ENCODE peak calls at places on chromosomes 1 and 21, in four cellular contexts. One of them, this sample, is unnamed.

GRCh38 chr1:224707849-224708725 is 92.0 kb downstream of the CNIH3 start:
- DNase-seq in lower leg skin: no peak
- DNase-seq in stimulated activated CD4-positive, alpha-beta T cell treated with anti-CD3 and anti-CD28 coated beads, Interleukin-15, amount 100 ng/mL, for 24 hours: no peak
- DNase-seq in CD8-positive, alpha-beta T cell: no peak
- DNase-seq in this sample: no peak

GRCh38 chr21:35578831-35579470 is 481.4 kb downstream of the SETD4 start:
- DNase-seq in lower leg skin: no peak
- DNase-seq in stimulated activated CD4-positive, alpha-beta T cell treated with anti-CD3 and anti-CD28 coated beads, Interleukin-15, amount 100 ng/mL, for 24 hours: peak; percentile 32
- DNase-seq in CD8-positive, alpha-beta T cell: no peak
- DNase-seq in this sample: no peak

GRCh38 chr1:42831273-42831672 is 14.1 kb upstream of the SVBP start:
- DNase-seq in lower leg skin: no peak
- DNase-seq in stimulated activated CD4-positive, alpha-beta T cell treated with anti-CD3 and anti-CD28 coated beads, Interleukin-15, amount 100 ng/mL, for 24 hours: no peak
- DNase-seq in CD8-positive, alpha-beta T cell: no peak
- DNase-seq in this sample: no peak

GRCh38 chr1:72366473-72366872 is 84.1 kb upstream of the NEGR1 start:
- DNase-seq in lower leg skin: peak; percentile 48
- DNase-seq in stimulated activated CD4-positive, alpha-beta T cell treated with anti-CD3 and anti-CD28 coated beads, Interleukin-15, amount 100 ng/mL, for 24 hours: no peak
- DNase-seq in CD8-positive, alpha-beta T cell: no peak
- DNase-seq in this sample: no peak

GRCh38 chr1:2344121-2344681 is 47.2 kb downstream of the MORN1 start:
- DNase-seq in lower leg skin: no peak
- DNase-seq in stimulated activated CD4-positive, alpha-beta T cell treated with anti-CD3 and anti-CD28 coated beads, Interleukin-15, amount 100 ng/mL, for 24 hours: no peak
- DNase-seq in CD8-positive, alpha-beta T cell: no peak
- DNase-seq in this sample: no peak

GRCh38 chr1:231162970-231163830 is 1.3 kb downstream of the TRIM67 start:
- DNase-seq in lower leg skin: no peak
- DNase-seq in stimulated activated CD4-positive, alpha-beta T cell treated with anti-CD3 and anti-CD28 coated beads, Interleukin-15, amount 100 ng/mL, for 24 hours: peak; percentile 7
- DNase-seq in CD8-positive, alpha-beta T cell: no peak
- DNase-seq in this sample: no peak

GRCh38 chr1:3610165-3610822 is 1.0 kb downstream of the MEGF6 start:
- DNase-seq in lower leg skin: no peak
- DNase-seq in stimulated activated CD4-positive, alpha-beta T cell treated with anti-CD3 and anti-CD28 coated beads, Interleukin-15, amount 100 ng/mL, for 24 hours: no peak
- DNase-seq in CD8-positive, alpha-beta T cell: no peak
- DNase-seq in this sample: no peak

GRCh38 chr1:244113532-244114320 is 62.6 kb downstream of the ZBTB18 start:
- DNase-seq in lower leg skin: no peak
- DNase-seq in stimulated activated CD4-positive, alpha-beta T cell treated with anti-CD3 and anti-CD28 coated beads, Interleukin-15, amount 100 ng/mL, for 24 hours: no peak
- DNase-seq in CD8-positive, alpha-beta T cell: no peak
- DNase-seq in this sample: no peak

GRCh38 chr1:86913399-86913895 is 479 bp downstream of the SELENOF start:
- DNase-seq in lower leg skin: no peak
- DNase-seq in stimulated activated CD4-positive, alpha-beta T cell treated with anti-CD3 and anti-CD28 coated beads, Interleukin-15, amount 100 ng/mL, for 24 hours: peak; percentile 48
- DNase-seq in CD8-positive, alpha-beta T cell: peak; percentile 19
- DNase-seq in this sample: peak; percentile 20

GRCh38 chr1:21283524-21283923 is 6.7 kb downstream of the ECE1 start:
- DNase-seq in lower leg skin: no peak
- DNase-seq in stimulated activated CD4-positive, alpha-beta T cell treated with anti-CD3 and anti-CD28 coated beads, Interleukin-15, amount 100 ng/mL, for 24 hours: no peak
- DNase-seq in CD8-positive, alpha-beta T cell: no peak
- DNase-seq in this sample: no peak

GRCh38 chr1:190168893-190169292 is 308.8 kb downstream of the BRINP3 start:
- DNase-seq in lower leg skin: no peak
- DNase-seq in stimulated activated CD4-positive, alpha-beta T cell treated with anti-CD3 and anti-CD28 coated beads, Interleukin-15, amount 100 ng/mL, for 24 hours: no peak
- DNase-seq in CD8-positive, alpha-beta T cell: no peak
- DNase-seq in this sample: no peak

This sample was measured in natural killer cell.